ENCODE peak calls at places on chromosomes 3 and 15, in six cellular contexts. One of them, this sample, is unnamed.

GRCh38 chr3:57062119-57062631 is 1.7 kb downstream of the SPATA12 start:
- DNase-seq in NCI-H774: no peak
- DNase-seq in transverse colon: peak
- DNase-seq in Peyer's patch: no peak
- DNase-seq in AG10803: no peak
- DNase-seq in kidney tubule cell: no peak
- DNase-seq in this sample: no peak

GRCh38 chr3:154780263-154780662 is 299.9 kb upstream of the MME start:
- DNase-seq in kidney tubule cell: no peak
- DNase-seq in transverse colon: no peak
- DNase-seq in Peyer's patch: no peak
- DNase-seq in NCI-H774: no peak
- DNase-seq in AG10803: no peak
- DNase-seq in this sample: no peak

GRCh38 chr3:140527156-140527555 is 150.7 kb upstream of the TRIM42 start:
- DNase-seq in kidney tubule cell: no peak
- DNase-seq in Peyer's patch: no peak
- DNase-seq in NCI-H774: no peak
- DNase-seq in AG10803: no peak
- DNase-seq in transverse colon: no peak
- DNase-seq in this sample: no peak

GRCh38 chr3:124157000-124157712 is 165.2 kb upstream of the ROPN1 start:
- DNase-seq in Peyer's patch: no peak
- DNase-seq in kidney tubule cell: no peak
- DNase-seq in AG10803: no peak
- DNase-seq in transverse colon: no peak
- DNase-seq in NCI-H774: no peak
- DNase-seq in this sample: no peak

GRCh38 chr3:129421236-129421883 is 7.1 kb downstream of the EFCAB12 start:
- DNase-seq in kidney tubule cell: no peak
- DNase-seq in Peyer's patch: no peak
- DNase-seq in transverse colon: no peak
- DNase-seq in NCI-H774: no peak
- DNase-seq in AG10803: no peak
- DNase-seq in this sample: no peak

GRCh38 chr15:47185222-47185800 is 532.0 kb upstream of the SEMA6D start:
- DNase-seq in transverse colon: no peak
- DNase-seq in Peyer's patch: no peak
- DNase-seq in AG10803: no peak
- DNase-seq in NCI-H774: peak
- DNase-seq in kidney tubule cell: no peak
- DNase-seq in this sample: no peak

GRCh38 chr15:69434236-69434635 is 18.4 kb upstream of the RPLP1 start:
- DNase-seq in AG10803: no peak
- DNase-seq in transverse colon: no peak
- DNase-seq in Peyer's patch: no peak
- DNase-seq in NCI-H774: no peak
- DNase-seq in kidney tubule cell: no peak
- DNase-seq in this sample: no peak

GRCh38 chr3:57757642-57758297 is 1.7 kb downstream of the SLMAP start:
- DNase-seq in kidney tubule cell: peak
- DNase-seq in Peyer's patch: no peak
- DNase-seq in AG10803: no peak
- DNase-seq in transverse colon: peak
- DNase-seq in NCI-H774: no peak
- DNase-seq in this sample: no peak

GRCh38 chr15:84813931-84814330 is 3.2 kb upstream of the ALPK3 start:
- DNase-seq in NCI-H774: no peak
- DNase-seq in transverse colon: no peak
- DNase-seq in kidney tubule cell: no peak
- DNase-seq in Peyer's patch: no peak
- DNase-seq in AG10803: no peak
- DNase-seq in this sample: no peak

GRCh38 chr15:94119923-94120775 is 111.2 kb upstream of the MCTP2 start:
- DNase-seq in kidney tubule cell: peak
- DNase-seq in transverse colon: peak
- DNase-seq in Peyer's patch: peak
- DNase-seq in AG10803: peak
- DNase-seq in NCI-H774: peak
- DNase-seq in this sample: peak

GRCh38 chr15:92808611-92809063 is 91.5 kb upstream of the CHD2 start:
- DNase-seq in AG10803: peak
- DNase-seq in transverse colon: no peak
- DNase-seq in Peyer's patch: no peak
- DNase-seq in kidney tubule cell: no peak
- DNase-seq in NCI-H774: peak
- DNase-seq in this sample: peak

GRCh38 chr15:69973102-69973714 is 124.5 kb downstream of the TLE3 start:
- DNase-seq in AG10803: peak
- DNase-seq in Peyer's patch: no peak
- DNase-seq in NCI-H774: no peak
- DNase-seq in transverse colon: no peak
- DNase-seq in kidney tubule cell: peak
- DNase-seq in this sample: no peak

GRCh38 chr15:74370471-74370870 is 3.0 kb upstream of the CYP11A1 start:
- DNase-seq in Peyer's patch: no peak
- DNase-seq in AG10803: no peak
- DNase-seq in transverse colon: no peak
- DNase-seq in kidney tubule cell: no peak
- DNase-seq in NCI-H774: no peak
- DNase-seq in this sample: no peak

GRCh38 chr15:57070674-57071073 is 152.2 kb downstream of the TCF12 start:
- DNase-seq in transverse colon: no peak
- DNase-seq in AG10803: no peak
- DNase-seq in kidney tubule cell: no peak
- DNase-seq in Peyer's patch: no peak
- DNase-seq in NCI-H774: no peak
- DNase-seq in this sample: no peak

GRCh38 chr3:197801801-197802504 is 10.9 kb downstream of the LRCH3 start:
- DNase-seq in transverse colon: no peak
- DNase-seq in AG10803: peak
- DNase-seq in kidney tubule cell: peak
- DNase-seq in Peyer's patch: no peak
- DNase-seq in NCI-H774: no peak
- DNase-seq in this sample: no peak

GRCh38 chr3:64321747-64322146 is 96.5 kb upstream of the PRICKLE2 start:
- DNase-seq in AG10803: peak
- DNase-seq in kidney tubule cell: peak
- DNase-seq in NCI-H774: no peak
- DNase-seq in Peyer's patch: no peak
- DNase-seq in transverse colon: no peak
- DNase-seq in this sample: no peak

GRCh38 chr3:146501752-146502151 is 32.4 kb upstream of the PLSCR2 start:
- DNase-seq in NCI-H774: no peak
- DNase-seq in transverse colon: no peak
- DNase-seq in kidney tubule cell: no peak
- DNase-seq in AG10803: no peak
- DNase-seq in Peyer's patch: no peak
- DNase-seq in this sample: no peak

GRCh38 chr3:113625724-113626348 is 70.6 kb downstream of the USF3 start:
- DNase-seq in NCI-H774: no peak
- DNase-seq in AG10803: no peak
- DNase-seq in kidney tubule cell: no peak
- DNase-seq in Peyer's patch: no peak
- DNase-seq in transverse colon: no peak
- DNase-seq in this sample: no peak

GRCh38 chr3:116517308-116517707 is 72.0 kb upstream of the LSAMP start:
- DNase-seq in kidney tubule cell: peak
- DNase-seq in Peyer's patch: no peak
- DNase-seq in AG10803: peak
- DNase-seq in transverse colon: no peak
- DNase-seq in NCI-H774: no peak
- DNase-seq in this sample: no peak

GRCh38 chr3:136465296-136465695 is 215.2 kb downstream of the PCCB start:
- DNase-seq in AG10803: peak
- DNase-seq in Peyer's patch: no peak
- DNase-seq in NCI-H774: no peak
- DNase-seq in transverse colon: no peak
- DNase-seq in kidney tubule cell: no peak
- DNase-seq in this sample: no peak

GRCh38 chr3:124650798-124651197 is 79.5 kb upstream of the UMPS start:
- DNase-seq in transverse colon: no peak
- DNase-seq in Peyer's patch: no peak
- DNase-seq in NCI-H774: no peak
- DNase-seq in AG10803: no peak
- DNase-seq in kidney tubule cell: no peak
- DNase-seq in this sample: no peak

GRCh38 chr3:47197287-47197686 is 33.4 kb upstream of the SETD2 start:
- DNase-seq in Peyer's patch: no peak
- DNase-seq in kidney tubule cell: no peak
- DNase-seq in NCI-H774: no peak
- DNase-seq in AG10803: no peak
- DNase-seq in transverse colon: no peak
- DNase-seq in this sample: no peak

GRCh38 chr3:153330891-153331290 is 168.9 kb downstream of the RAP2B start:
- DNase-seq in transverse colon: no peak
- DNase-seq in kidney tubule cell: no peak
- DNase-seq in AG10803: peak
- DNase-seq in Peyer's patch: no peak
- DNase-seq in NCI-H774: no peak
- DNase-seq in this sample: no peak

GRCh38 chr3:11553436-11554235 is 90.1 kb downstream of the VGLL4 start:
- DNase-seq in kidney tubule cell: no peak
- DNase-seq in AG10803: no peak
- DNase-seq in transverse colon: no peak
- DNase-seq in NCI-H774: no peak
- DNase-seq in Peyer's patch: no peak
- DNase-seq in this sample: no peak

GRCh38 chr3:14124223-14124614 is 451 bp downstream of the CHCHD4 start:
- DNase-seq in kidney tubule cell: peak
- DNase-seq in transverse colon: peak
- DNase-seq in NCI-H774: peak
- DNase-seq in Peyer's patch: peak
- DNase-seq in AG10803: peak
- DNase-seq in this sample: no peak

GRCh38 chr3:119998166-119998565 is 96.1 kb downstream of the GSK3B start:
- DNase-seq in NCI-H774: no peak
- DNase-seq in AG10803: no peak
- DNase-seq in kidney tubule cell: no peak
- DNase-seq in transverse colon: no peak
- DNase-seq in Peyer's patch: no peak
- DNase-seq in this sample: no peak

GRCh38 chr15:64193971-64194370 is 31.1 kb upstream of the PPIB start:
- DNase-seq in Peyer's patch: no peak
- DNase-seq in AG10803: no peak
- DNase-seq in transverse colon: no peak
- DNase-seq in kidney tubule cell: no peak
- DNase-seq in NCI-H774: no peak
- DNase-seq in this sample: no peak

GRCh38 chr3:20511863-20512262 is 325.9 kb upstream of the SGO1 start:
- DNase-seq in AG10803: peak
- DNase-seq in NCI-H774: peak
- DNase-seq in kidney tubule cell: peak
- DNase-seq in transverse colon: no peak
- DNase-seq in Peyer's patch: no peak
- DNase-seq in this sample: no peak

GRCh38 chr15:94306700-94307650 is 75.6 kb downstream of the MCTP2 start:
- DNase-seq in NCI-H774: no peak
- DNase-seq in transverse colon: no peak
- DNase-seq in AG10803: peak
- DNase-seq in Peyer's patch: no peak
- DNase-seq in kidney tubule cell: peak
- DNase-seq in this sample: no peak

GRCh38 chr3:50423543-50423942 is 64.2 kb upstream of the TMEM115 start:
- DNase-seq in AG10803: no peak
- DNase-seq in transverse colon: no peak
- DNase-seq in NCI-H774: peak
- DNase-seq in kidney tubule cell: no peak
- DNase-seq in Peyer's patch: no peak
- DNase-seq in this sample: no peak

GRCh38 chr3:172448661-172449467 is 608 bp upstream of the GHSR start:
- DNase-seq in Peyer's patch: no peak
- DNase-seq in transverse colon: no peak
- DNase-seq in NCI-H774: no peak
- DNase-seq in AG10803: no peak
- DNase-seq in kidney tubule cell: no peak
- DNase-seq in this sample: no peak

GRCh38 chr3:133930341-133930933 is 34.8 kb upstream of the RAB6B start:
- DNase-seq in NCI-H774: peak
- DNase-seq in Peyer's patch: peak
- DNase-seq in AG10803: peak
- DNase-seq in kidney tubule cell: peak
- DNase-seq in transverse colon: no peak
- DNase-seq in this sample: peak

GRCh38 chr3:17643691-17644090 is 98.7 kb downstream of the TBC1D5 start:
- DNase-seq in Peyer's patch: no peak
- DNase-seq in kidney tubule cell: no peak
- DNase-seq in NCI-H774: no peak
- DNase-seq in AG10803: peak
- DNase-seq in transverse colon: no peak
- DNase-seq in this sample: no peak

GRCh38 chr3:56125358-56126005 is 342.8 kb downstream of the ERC2 start:
- DNase-seq in AG10803: peak
- DNase-seq in kidney tubule cell: peak
- DNase-seq in Peyer's patch: no peak
- DNase-seq in NCI-H774: no peak
- DNase-seq in transverse colon: no peak
- DNase-seq in this sample: no peak

GRCh38 chr3:41893977-41894376 is 67.9 kb downstream of the ULK4 start:
- DNase-seq in kidney tubule cell: peak
- DNase-seq in AG10803: peak
- DNase-seq in NCI-H774: no peak
- DNase-seq in transverse colon: no peak
- DNase-seq in Peyer's patch: no peak
- DNase-seq in this sample: no peak

GRCh38 chr15:33150516-33150915 is 44.0 kb downstream of the FMN1 start:
- DNase-seq in NCI-H774: no peak
- DNase-seq in Peyer's patch: no peak
- DNase-seq in kidney tubule cell: peak
- DNase-seq in transverse colon: no peak
- DNase-seq in AG10803: no peak
- DNase-seq in this sample: no peak

GRCh38 chr3:30221622-30222021 is 384.8 kb upstream of the TGFBR2 start:
- DNase-seq in NCI-H774: no peak
- DNase-seq in transverse colon: no peak
- DNase-seq in Peyer's patch: no peak
- DNase-seq in AG10803: peak
- DNase-seq in kidney tubule cell: peak
- DNase-seq in this sample: no peak